ENCODE peak calls at places on chromosomes 3 and 15, in nine cellular contexts. One of them, this sample, is unnamed.

GRCh38 chr15:44554934-44555723 is 18.2 kb downstream of the EIF3J start:
- DNase-seq in astrocyte: no peak
- DNase-seq in AG04450: no peak
- DNase-seq in tibial nerve: no peak
- DNase-seq in endothelial cell: no peak
- DNase-seq in breast epithelium: no peak
- DNase-seq in neural progenitor cell: no peak
- DNase-seq in sigmoid colon: no peak
- DNase-seq in glutamatergic neuron: no peak
- DNase-seq in this sample: no peak

GRCh38 chr3:40487172-40487571 is 10.2 kb downstream of the ZNF619 start:
- DNase-seq in astrocyte: no peak
- DNase-seq in neural progenitor cell: no peak
- DNase-seq in sigmoid colon: no peak
- DNase-seq in AG04450: no peak
- DNase-seq in glutamatergic neuron: no peak
- DNase-seq in endothelial cell: no peak
- DNase-seq in breast epithelium: no peak
- DNase-seq in tibial nerve: no peak
- DNase-seq in this sample: no peak

GRCh38 chr15:29904731-29905417 is 82.6 kb upstream of the TJP1 start:
- DNase-seq in astrocyte: no peak
- DNase-seq in sigmoid colon: no peak
- DNase-seq in breast epithelium: no peak
- DNase-seq in neural progenitor cell: no peak
- DNase-seq in glutamatergic neuron: no peak
- DNase-seq in endothelial cell: no peak
- DNase-seq in tibial nerve: no peak
- DNase-seq in AG04450: no peak
- DNase-seq in this sample: no peak

GRCh38 chr15:48855501-48856440 is 22.2 kb upstream of the EID1 start:
- DNase-seq in sigmoid colon: no peak
- DNase-seq in astrocyte: peak; percentile 80
- DNase-seq in tibial nerve: no peak
- DNase-seq in AG04450: no peak
- DNase-seq in endothelial cell: peak; percentile 35
- DNase-seq in breast epithelium: no peak
- DNase-seq in glutamatergic neuron: no peak
- DNase-seq in neural progenitor cell: peak; percentile 22
- DNase-seq in this sample: no peak

GRCh38 chr15:41661078-41661528 is 898 bp downstream of the MGA start:
- DNase-seq in astrocyte: no peak
- DNase-seq in glutamatergic neuron: no peak
- DNase-seq in breast epithelium: no peak
- DNase-seq in neural progenitor cell: no peak
- DNase-seq in endothelial cell: no peak
- DNase-seq in sigmoid colon: no peak
- DNase-seq in tibial nerve: no peak
- DNase-seq in AG04450: no peak
- DNase-seq in this sample: no peak

GRCh38 chr3:45994661-45995369 is 809 bp downstream of the FYCO1 start:
- DNase-seq in endothelial cell: no peak
- DNase-seq in glutamatergic neuron: peak; percentile 50
- DNase-seq in breast epithelium: no peak
- DNase-seq in tibial nerve: no peak
- DNase-seq in AG04450: no peak
- DNase-seq in sigmoid colon: peak; percentile 67
- DNase-seq in neural progenitor cell: peak; percentile 55
- DNase-seq in astrocyte: no peak
- DNase-seq in this sample: peak; percentile 81

GRCh38 chr15:82305621-82306048 is 43.0 kb downstream of the SAXO2 start:
- DNase-seq in AG04450: no peak
- DNase-seq in glutamatergic neuron: no peak
- DNase-seq in astrocyte: no peak
- DNase-seq in endothelial cell: no peak
- DNase-seq in tibial nerve: no peak
- DNase-seq in breast epithelium: no peak
- DNase-seq in sigmoid colon: peak; percentile 56
- DNase-seq in neural progenitor cell: no peak
- DNase-seq in this sample: no peak

GRCh38 chr3:146160964-146161724 is at the start of gene PLOD2:
- DNase-seq in tibial nerve: peak; percentile 25
- DNase-seq in sigmoid colon: peak; percentile 91
- DNase-seq in breast epithelium: peak; percentile 21
- DNase-seq in neural progenitor cell: peak; percentile 89
- DNase-seq in astrocyte: peak; percentile 90
- DNase-seq in glutamatergic neuron: peak; percentile 84
- DNase-seq in AG04450: no peak
- DNase-seq in endothelial cell: peak; percentile 75
- DNase-seq in this sample: peak; percentile 59

GRCh38 chr3:133494469-133494868 is 79.0 kb upstream of the CDV3 start:
- DNase-seq in tibial nerve: no peak
- DNase-seq in breast epithelium: no peak
- DNase-seq in astrocyte: no peak
- DNase-seq in glutamatergic neuron: peak; percentile 39
- DNase-seq in neural progenitor cell: peak; percentile 53
- DNase-seq in AG04450: no peak
- DNase-seq in endothelial cell: peak; percentile 47
- DNase-seq in sigmoid colon: no peak
- DNase-seq in this sample: no peak

GRCh38 chr3:99891610-99892285 is 74.1 kb downstream of the CMSS1 start:
- DNase-seq in glutamatergic neuron: no peak
- DNase-seq in endothelial cell: no peak
- DNase-seq in breast epithelium: no peak
- DNase-seq in tibial nerve: no peak
- DNase-seq in sigmoid colon: no peak
- DNase-seq in astrocyte: no peak
- DNase-seq in AG04450: no peak
- DNase-seq in neural progenitor cell: no peak
- DNase-seq in this sample: no peak

DNA sequence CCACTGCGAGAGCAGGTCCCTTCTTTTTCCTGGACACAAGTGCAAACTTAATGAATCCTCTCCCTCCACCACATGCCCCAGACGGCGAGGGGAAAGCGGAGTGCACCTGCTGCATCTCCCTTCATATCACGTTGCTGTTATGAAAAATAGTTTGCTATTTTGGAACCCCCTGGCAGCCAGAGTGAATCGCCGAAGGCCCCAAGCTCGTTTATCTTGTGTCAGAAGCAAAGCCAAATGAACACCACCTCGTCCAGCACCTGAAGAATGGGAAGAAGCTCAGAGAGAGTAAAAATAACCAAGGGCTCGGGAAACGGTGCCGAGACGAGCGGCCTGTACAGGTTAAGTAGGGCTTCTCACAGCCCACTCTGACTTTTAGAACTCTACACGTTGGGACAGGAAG is 394.6 kb upstream of the RORA start:
- DNase-seq in endothelial cell: no peak
- DNase-seq in tibial nerve: no peak
- DNase-seq in neural progenitor cell: no peak
- DNase-seq in astrocyte: no peak
- DNase-seq in sigmoid colon: no peak
- DNase-seq in AG04450: no peak
- DNase-seq in breast epithelium: no peak
- DNase-seq in glutamatergic neuron: no peak
- DNase-seq in this sample: no peak
- TF ChIP-seq CTCF in endothelial cell: no peak
- TF ChIP-seq CTCF in tibial nerve: no peak
- TF ChIP-seq CTCF in neural progenitor cell: no peak
- TF ChIP-seq CTCF in astrocyte: no peak
- TF ChIP-seq CTCF in sigmoid colon: no peak
- TF ChIP-seq CTCF in AG04450: no peak
- TF ChIP-seq CTCF in breast epithelium: no peak
- TF ChIP-seq CTCF in glutamatergic neuron: no peak
- TF ChIP-seq CTCF in this sample: no peak

GRCh38 chr3:72344256-72345046 is 503.8 kb downstream of the SHQ1 start:
- DNase-seq in neural progenitor cell: no peak
- DNase-seq in AG04450: no peak
- DNase-seq in breast epithelium: no peak
- DNase-seq in astrocyte: no peak
- DNase-seq in endothelial cell: no peak
- DNase-seq in sigmoid colon: no peak
- DNase-seq in tibial nerve: no peak
- DNase-seq in glutamatergic neuron: no peak
- DNase-seq in this sample: no peak

GRCh38 chr3:72347819-72348319 is 500.4 kb downstream of the SHQ1 start:
- DNase-seq in astrocyte: peak; percentile 92
- DNase-seq in sigmoid colon: peak; percentile 95
- DNase-seq in AG04450: peak; percentile 44
- DNase-seq in glutamatergic neuron: no peak
- DNase-seq in neural progenitor cell: peak; percentile 62
- DNase-seq in endothelial cell: no peak
- DNase-seq in tibial nerve: peak; percentile 39
- DNase-seq in breast epithelium: peak; percentile 93
- DNase-seq in this sample: no peak

GRCh38 chr3:72345237-72345878 is 502.9 kb downstream of the SHQ1 start:
- DNase-seq in breast epithelium: no peak
- DNase-seq in AG04450: no peak
- DNase-seq in glutamatergic neuron: no peak
- DNase-seq in endothelial cell: no peak
- DNase-seq in neural progenitor cell: no peak
- DNase-seq in tibial nerve: no peak
- DNase-seq in astrocyte: peak; percentile 65
- DNase-seq in sigmoid colon: no peak
- DNase-seq in this sample: no peak

GRCh38 chr3:72346526-72346926 is 501.7 kb downstream of the SHQ1 start:
- DNase-seq in breast epithelium: no peak
- DNase-seq in AG04450: peak; percentile 94
- DNase-seq in endothelial cell: no peak
- DNase-seq in glutamatergic neuron: no peak
- DNase-seq in neural progenitor cell: no peak
- DNase-seq in tibial nerve: no peak
- DNase-seq in astrocyte: peak; percentile 99
- DNase-seq in sigmoid colon: peak; percentile 86
- DNase-seq in this sample: no peak

GRCh38 chr3:72345980-72346379 is 502.3 kb downstream of the SHQ1 start:
- DNase-seq in endothelial cell: no peak
- DNase-seq in astrocyte: no peak
- DNase-seq in sigmoid colon: no peak
- DNase-seq in glutamatergic neuron: no peak
- DNase-seq in tibial nerve: no peak
- DNase-seq in AG04450: no peak
- DNase-seq in breast epithelium: no peak
- DNase-seq in neural progenitor cell: no peak
- DNase-seq in this sample: no peak
- TF ChIP-seq CTCF in endothelial cell: no peak
- TF ChIP-seq CTCF in astrocyte: no peak
- TF ChIP-seq CTCF in sigmoid colon: no peak
- TF ChIP-seq CTCF in glutamatergic neuron: no peak
- TF ChIP-seq CTCF in tibial nerve: no peak
- TF ChIP-seq CTCF in AG04450: no peak
- TF ChIP-seq CTCF in breast epithelium: no peak
- TF ChIP-seq CTCF in neural progenitor cell: peak; percentile 9
- TF ChIP-seq CTCF in this sample: no peak

GRCh38 chr3:142576792-142577191 is 1.7 kb downstream of the ATR start:
- DNase-seq in astrocyte: no peak
- DNase-seq in sigmoid colon: no peak
- DNase-seq in breast epithelium: no peak
- DNase-seq in glutamatergic neuron: no peak
- DNase-seq in neural progenitor cell: no peak
- DNase-seq in tibial nerve: no peak
- DNase-seq in endothelial cell: no peak
- DNase-seq in AG04450: no peak
- DNase-seq in this sample: no peak

GRCh38 chr3:142580061-142580423 is 1.5 kb upstream of the ATR start:
- DNase-seq in endothelial cell: no peak
- DNase-seq in tibial nerve: no peak
- DNase-seq in sigmoid colon: no peak
- DNase-seq in astrocyte: no peak
- DNase-seq in AG04450: no peak
- DNase-seq in breast epithelium: no peak
- DNase-seq in glutamatergic neuron: no peak
- DNase-seq in neural progenitor cell: no peak
- DNase-seq in this sample: no peak

GRCh38 chr3:142577701-142578308 is 728 bp downstream of the ATR start:
- DNase-seq in neural progenitor cell: no peak
- DNase-seq in breast epithelium: no peak
- DNase-seq in tibial nerve: no peak
- DNase-seq in astrocyte: peak; percentile 37
- DNase-seq in endothelial cell: no peak
- DNase-seq in AG04450: no peak
- DNase-seq in glutamatergic neuron: no peak
- DNase-seq in sigmoid colon: no peak
- DNase-seq in this sample: no peak

GRCh38 chr3:142574665-142575064 is 3.9 kb downstream of the ATR start:
- DNase-seq in AG04450: no peak
- DNase-seq in tibial nerve: no peak
- DNase-seq in sigmoid colon: no peak
- DNase-seq in breast epithelium: no peak
- DNase-seq in astrocyte: no peak
- DNase-seq in glutamatergic neuron: no peak
- DNase-seq in endothelial cell: no peak
- DNase-seq in neural progenitor cell: peak; percentile 20
- DNase-seq in this sample: no peak

DNA sequence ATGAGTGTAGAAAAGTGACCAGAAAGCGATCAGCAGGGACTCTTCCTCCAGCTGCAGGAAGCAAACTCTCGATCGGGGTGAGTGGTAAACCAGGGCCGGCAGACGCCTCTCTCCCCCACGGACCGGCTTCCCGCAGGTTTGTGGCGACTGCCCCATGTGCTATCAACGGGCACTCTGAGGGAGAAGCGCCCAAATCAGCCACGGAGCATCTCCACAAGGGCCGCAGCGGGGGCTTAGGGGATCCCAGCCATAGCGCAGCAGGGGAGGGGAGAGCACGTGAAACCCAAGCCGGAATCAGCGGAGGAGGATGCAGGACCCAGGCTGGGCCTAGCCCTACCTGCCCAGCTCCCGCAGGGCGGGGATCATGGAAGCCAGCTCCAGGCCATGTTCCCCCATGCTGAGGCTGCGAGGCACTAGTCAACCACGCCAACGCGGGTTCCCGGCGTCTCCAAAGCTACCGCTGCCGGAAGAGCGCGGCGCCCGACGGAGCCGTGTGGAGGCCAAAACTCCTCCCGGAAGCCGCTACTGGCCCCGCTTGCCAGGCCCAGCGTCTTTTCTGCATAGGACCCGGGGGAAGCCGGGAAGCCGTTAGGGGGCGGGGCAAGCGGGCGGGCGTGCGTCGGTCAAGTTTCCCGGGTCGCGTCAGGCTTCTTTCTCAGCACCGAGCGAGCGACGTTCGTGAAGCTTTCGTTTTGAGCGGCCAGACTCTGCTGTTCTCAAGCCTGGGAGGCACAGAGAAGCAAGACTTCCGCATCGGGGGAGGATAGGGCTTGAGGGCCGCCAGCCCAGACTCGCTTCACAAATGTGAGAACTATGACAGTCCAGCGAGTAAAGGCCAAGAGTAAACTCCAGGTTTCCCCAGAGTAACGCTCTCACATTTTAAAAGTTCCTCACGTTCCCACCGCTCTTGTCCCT is at the start of gene ATR:
- DNase-seq in glutamatergic neuron: peak; percentile 97
- DNase-seq in tibial nerve: peak; percentile 87
- DNase-seq in endothelial cell: peak; percentile 94
- DNase-seq in astrocyte: peak; percentile 91
- DNase-seq in sigmoid colon: peak; percentile 98
- DNase-seq in AG04450: peak; percentile 83
- DNase-seq in neural progenitor cell: peak; percentile 95
- DNase-seq in breast epithelium: peak; percentile 92
- DNase-seq in this sample: peak; percentile 86
- TF ChIP-seq CTCF in glutamatergic neuron: no peak
- TF ChIP-seq CTCF in tibial nerve: no peak
- TF ChIP-seq CTCF in endothelial cell: no peak
- TF ChIP-seq CTCF in astrocyte: no peak
- TF ChIP-seq CTCF in sigmoid colon: no peak
- TF ChIP-seq CTCF in AG04450: no peak
- TF ChIP-seq CTCF in neural progenitor cell: no peak
- TF ChIP-seq CTCF in breast epithelium: no peak
- TF ChIP-seq CTCF in this sample: no peak

GRCh38 chr3:44318929-44319328 is 19.6 kb upstream of the TCAIM start:
- DNase-seq in astrocyte: no peak
- DNase-seq in glutamatergic neuron: peak; percentile 26
- DNase-seq in breast epithelium: no peak
- DNase-seq in neural progenitor cell: peak; percentile 35
- DNase-seq in tibial nerve: no peak
- DNase-seq in sigmoid colon: no peak
- DNase-seq in endothelial cell: no peak
- DNase-seq in AG04450: no peak
- DNase-seq in this sample: no peak
- TF ChIP-seq CTCF in astrocyte: no peak
- TF ChIP-seq CTCF in glutamatergic neuron: no peak
- TF ChIP-seq CTCF in breast epithelium: no peak
- TF ChIP-seq CTCF in neural progenitor cell: peak; percentile 33
- TF ChIP-seq CTCF in tibial nerve: no peak
- TF ChIP-seq CTCF in sigmoid colon: no peak
- TF ChIP-seq CTCF in endothelial cell: no peak
- TF ChIP-seq CTCF in AG04450: no peak
- TF ChIP-seq CTCF in this sample: no peak